ENCODE peak calls at places on chromosomes 5 and 9, in eight cellular contexts. One of them, this sample, is unnamed.

GRCh38 chr9:93894691-93895079 is 60.5 kb downstream of the BARX1 start:
- DNase-seq in SK-N-SH: peak; percentile 8
- DNase-seq in GM23338: no peak
- DNase-seq in mammary epithelial cell: no peak
- DNase-seq in GM23248: no peak
- DNase-seq in endothelial cell of umbilical vein: no peak
- DNase-seq in PC-9: no peak
- DNase-seq in fibroblast of lung: no peak
- DNase-seq in this sample: no peak

GRCh38 chr9:115553082-115553481 is 435.1 kb upstream of the TNC start:
- DNase-seq in SK-N-SH: no peak
- DNase-seq in GM23338: peak; percentile 81
- DNase-seq in mammary epithelial cell: no peak
- DNase-seq in GM23248: peak; percentile 2
- DNase-seq in endothelial cell of umbilical vein: no peak
- DNase-seq in PC-9: no peak
- DNase-seq in fibroblast of lung: no peak
- DNase-seq in this sample: peak; percentile 5

GRCh38 chr9:4315582-4316215 is 15.8 kb upstream of the GLIS3 start:
- DNase-seq in SK-N-SH: peak; percentile 76
- DNase-seq in GM23338: peak; percentile 89
- DNase-seq in mammary epithelial cell: peak; percentile 50
- DNase-seq in GM23248: peak; percentile 80
- DNase-seq in endothelial cell of umbilical vein: peak; percentile 85
- DNase-seq in PC-9: peak; percentile 64
- DNase-seq in fibroblast of lung: peak; percentile 77
- DNase-seq in this sample: peak; percentile 49

GRCh38 chr5:22541037-22541436 is 312.1 kb downstream of the CDH12 start:
- DNase-seq in SK-N-SH: no peak
- DNase-seq in GM23338: no peak
- DNase-seq in mammary epithelial cell: no peak
- DNase-seq in GM23248: no peak
- DNase-seq in endothelial cell of umbilical vein: no peak
- DNase-seq in PC-9: no peak
- DNase-seq in fibroblast of lung: no peak
- DNase-seq in this sample: no peak

GRCh38 chr5:10626473-10627013 is 62.7 kb downstream of the ANKRD33B start:
- DNase-seq in SK-N-SH: no peak
- DNase-seq in GM23338: no peak
- DNase-seq in mammary epithelial cell: no peak
- DNase-seq in GM23248: no peak
- DNase-seq in endothelial cell of umbilical vein: no peak
- DNase-seq in PC-9: no peak
- DNase-seq in fibroblast of lung: peak; percentile 78
- DNase-seq in this sample: no peak

GRCh38 chr9:23555849-23556248 is 270.2 kb downstream of the ELAVL2 start:
- DNase-seq in SK-N-SH: no peak
- DNase-seq in GM23338: peak; percentile 17
- DNase-seq in mammary epithelial cell: no peak
- DNase-seq in GM23248: no peak
- DNase-seq in endothelial cell of umbilical vein: no peak
- DNase-seq in PC-9: no peak
- DNase-seq in fibroblast of lung: no peak
- DNase-seq in this sample: peak; percentile 3

GRCh38 chr5:134794136-134794535 is 35.6 kb downstream of the DDX46 start:
- DNase-seq in SK-N-SH: no peak
- DNase-seq in GM23338: no peak
- DNase-seq in mammary epithelial cell: peak; percentile 2
- DNase-seq in GM23248: peak; percentile 3
- DNase-seq in endothelial cell of umbilical vein: peak; percentile 7
- DNase-seq in PC-9: no peak
- DNase-seq in fibroblast of lung: no peak
- DNase-seq in this sample: peak; percentile 33

GRCh38 chr5:41835625-41836024 is 34.6 kb downstream of the OXCT1 start:
- DNase-seq in SK-N-SH: peak; percentile 9
- DNase-seq in GM23338: peak; percentile 2
- DNase-seq in mammary epithelial cell: peak; percentile 72
- DNase-seq in GM23248: peak; percentile 95
- DNase-seq in endothelial cell of umbilical vein: peak; percentile 89
- DNase-seq in PC-9: peak; percentile 27
- DNase-seq in fibroblast of lung: peak; percentile 84
- DNase-seq in this sample: peak; percentile 79

GRCh38 chr5:138603521-138603920 is 28.3 kb upstream of the HSPA9 start:
- DNase-seq in SK-N-SH: no peak
- DNase-seq in GM23338: no peak
- DNase-seq in mammary epithelial cell: peak; percentile 81
- DNase-seq in GM23248: no peak
- DNase-seq in endothelial cell of umbilical vein: no peak
- DNase-seq in PC-9: no peak
- DNase-seq in fibroblast of lung: no peak
- DNase-seq in this sample: no peak

GRCh38 chr9:130043654-130044623 is 950 bp upstream of the FNBP1 start:
- DNase-seq in SK-N-SH: peak; percentile 42
- DNase-seq in GM23338: peak; percentile 62
- DNase-seq in mammary epithelial cell: no peak
- DNase-seq in GM23248: peak; percentile 77
- DNase-seq in endothelial cell of umbilical vein: peak; percentile 74
- DNase-seq in PC-9: no peak
- DNase-seq in fibroblast of lung: peak; percentile 69
- DNase-seq in this sample: peak; percentile 75

GRCh38 chr5:41796061-41796460 is 74.2 kb downstream of the OXCT1 start:
- DNase-seq in SK-N-SH: no peak
- DNase-seq in GM23338: no peak
- DNase-seq in mammary epithelial cell: no peak
- DNase-seq in GM23248: no peak
- DNase-seq in endothelial cell of umbilical vein: peak; percentile 50
- DNase-seq in PC-9: no peak
- DNase-seq in fibroblast of lung: no peak
- DNase-seq in this sample: peak; percentile 41

GRCh38 chr5:107631805-107632362 is 38.9 kb downstream of the EFNA5 start:
- DNase-seq in SK-N-SH: no peak
- DNase-seq in GM23338: no peak
- DNase-seq in mammary epithelial cell: no peak
- DNase-seq in GM23248: no peak
- DNase-seq in endothelial cell of umbilical vein: no peak
- DNase-seq in PC-9: no peak
- DNase-seq in fibroblast of lung: no peak
- DNase-seq in this sample: no peak

GRCh38 chr5:9861664-9862256 is 231.6 kb upstream of the TAS2R1 start:
- DNase-seq in SK-N-SH: peak; percentile 79
- DNase-seq in GM23338: peak; percentile 4
- DNase-seq in mammary epithelial cell: no peak
- DNase-seq in GM23248: peak; percentile 57
- DNase-seq in endothelial cell of umbilical vein: no peak
- DNase-seq in PC-9: no peak
- DNase-seq in fibroblast of lung: no peak
- DNase-seq in this sample: no peak

GRCh38 chr9:7338586-7339281 is 460.8 kb downstream of the DMAC1 start:
- DNase-seq in SK-N-SH: peak; percentile 30
- DNase-seq in GM23338: no peak
- DNase-seq in mammary epithelial cell: no peak
- DNase-seq in GM23248: no peak
- DNase-seq in endothelial cell of umbilical vein: no peak
- DNase-seq in PC-9: no peak
- DNase-seq in fibroblast of lung: no peak
- DNase-seq in this sample: no peak

GRCh38 chr9:128587453-128587852 is 35.1 kb downstream of the SPTAN1 start:
- DNase-seq in SK-N-SH: no peak
- DNase-seq in GM23338: no peak
- DNase-seq in mammary epithelial cell: no peak
- DNase-seq in GM23248: no peak
- DNase-seq in endothelial cell of umbilical vein: no peak
- DNase-seq in PC-9: no peak
- DNase-seq in fibroblast of lung: no peak
- DNase-seq in this sample: no peak

GRCh38 chr5:73438897-73439470 is 9.6 kb downstream of the FOXD1 start:
- DNase-seq in SK-N-SH: no peak
- DNase-seq in GM23338: no peak
- DNase-seq in mammary epithelial cell: no peak
- DNase-seq in GM23248: peak; percentile 26
- DNase-seq in endothelial cell of umbilical vein: no peak
- DNase-seq in PC-9: no peak
- DNase-seq in fibroblast of lung: peak; percentile 28
- DNase-seq in this sample: no peak

GRCh38 chr9:135032041-135032835 is 55.2 kb upstream of the OLFM1 start:
- DNase-seq in SK-N-SH: no peak
- DNase-seq in GM23338: no peak
- DNase-seq in mammary epithelial cell: no peak
- DNase-seq in GM23248: no peak
- DNase-seq in endothelial cell of umbilical vein: no peak
- DNase-seq in PC-9: no peak
- DNase-seq in fibroblast of lung: no peak
- DNase-seq in this sample: no peak

GRCh38 chr5:137995747-137996123 is 37.1 kb downstream of the FAM13B start:
- DNase-seq in SK-N-SH: no peak
- DNase-seq in GM23338: no peak
- DNase-seq in mammary epithelial cell: no peak
- DNase-seq in GM23248: no peak
- DNase-seq in endothelial cell of umbilical vein: no peak
- DNase-seq in PC-9: no peak
- DNase-seq in fibroblast of lung: no peak
- DNase-seq in this sample: no peak

GRCh38 chr5:135442387-135443256 is 4.5 kb downstream of the DCANP1 start:
- DNase-seq in SK-N-SH: no peak
- DNase-seq in GM23338: no peak
- DNase-seq in mammary epithelial cell: no peak
- DNase-seq in GM23248: no peak
- DNase-seq in endothelial cell of umbilical vein: no peak
- DNase-seq in PC-9: no peak
- DNase-seq in fibroblast of lung: no peak
- DNase-seq in this sample: no peak

GRCh38 chr5:124659798-124660197 is 86.6 kb downstream of the ZNF608 start:
- DNase-seq in SK-N-SH: no peak
- DNase-seq in GM23338: peak; percentile 21
- DNase-seq in mammary epithelial cell: no peak
- DNase-seq in GM23248: no peak
- DNase-seq in endothelial cell of umbilical vein: no peak
- DNase-seq in PC-9: no peak
- DNase-seq in fibroblast of lung: no peak
- DNase-seq in this sample: no peak
- H3K79me2 ChIP-seq in SK-N-SH: no peaks in the 10 kb centered on the region
- H3K79me2 ChIP-seq in GM23338: peaks cover 62% of the 10 kb centered on the region
- H3K79me2 ChIP-seq in mammary epithelial cell: peaks cover 34% of the 10 kb centered on the region
- H3K79me2 ChIP-seq in GM23248: no peaks in the 10 kb centered on the region
- H3K79me2 ChIP-seq in endothelial cell of umbilical vein: no peaks in the 10 kb centered on the region
- H3K79me2 ChIP-seq in PC-9: no peaks in the 10 kb centered on the region
- H3K79me2 ChIP-seq in fibroblast of lung: peaks cover 12% of the 10 kb centered on the region
- H3K79me2 ChIP-seq in this sample: peaks cover 25% of the 10 kb centered on the region

GRCh38 chr9:97696823-97697601 is at the start of gene XPA:
- DNase-seq in SK-N-SH: peak; percentile 99
- DNase-seq in GM23338: peak; percentile 97
- DNase-seq in mammary epithelial cell: peak; percentile 92
- DNase-seq in GM23248: peak; percentile 98
- DNase-seq in endothelial cell of umbilical vein: peak; percentile 97
- DNase-seq in PC-9: peak; percentile 99
- DNase-seq in fibroblast of lung: peak; percentile 92
- DNase-seq in this sample: peak; percentile 69

GRCh38 chr9:97695390-97695789 is 1.8 kb downstream of the XPA start:
- DNase-seq in SK-N-SH: no peak
- DNase-seq in GM23338: no peak
- DNase-seq in mammary epithelial cell: no peak
- DNase-seq in GM23248: no peak
- DNase-seq in endothelial cell of umbilical vein: peak; percentile 20
- DNase-seq in PC-9: no peak
- DNase-seq in fibroblast of lung: no peak
- DNase-seq in this sample: no peak

GRCh38 chr9:97698865-97699264 is 1.7 kb upstream of the XPA start:
- DNase-seq in SK-N-SH: no peak
- DNase-seq in GM23338: no peak
- DNase-seq in mammary epithelial cell: no peak
- DNase-seq in GM23248: no peak
- DNase-seq in endothelial cell of umbilical vein: no peak
- DNase-seq in PC-9: no peak
- DNase-seq in fibroblast of lung: no peak
- DNase-seq in this sample: no peak

GRCh38 chr9:97696025-97696822 is 916 bp downstream of the XPA start:
- DNase-seq in SK-N-SH: no peak
- DNase-seq in GM23338: no peak
- DNase-seq in mammary epithelial cell: no peak
- DNase-seq in GM23248: peak; percentile 35
- DNase-seq in endothelial cell of umbilical vein: peak; percentile 69
- DNase-seq in PC-9: no peak
- DNase-seq in fibroblast of lung: peak; percentile 41
- DNase-seq in this sample: peak; percentile 15

DNA sequence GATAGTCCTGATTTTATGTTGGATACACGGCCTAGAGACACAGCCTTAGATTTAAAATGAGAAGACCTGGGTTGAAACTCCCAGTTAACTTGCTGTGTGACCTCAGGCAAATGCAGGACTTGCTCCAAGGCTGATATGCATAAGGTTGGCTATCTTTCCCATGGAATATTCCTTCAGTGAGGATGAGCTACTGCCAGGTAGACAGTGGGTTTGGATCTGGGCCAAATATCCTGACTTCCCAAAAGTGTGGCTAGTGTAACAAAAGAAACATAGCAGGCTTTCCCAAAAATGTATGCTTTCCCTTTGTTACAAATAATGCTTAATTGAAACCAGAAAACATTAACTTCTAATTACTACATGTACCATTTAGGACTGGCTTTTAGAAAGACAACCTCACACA is 697 bp upstream of the XPA start:
- DNase-seq in SK-N-SH: no peak
- DNase-seq in GM23338: no peak
- DNase-seq in mammary epithelial cell: peak; percentile 8
- DNase-seq in GM23248: no peak
- DNase-seq in endothelial cell of umbilical vein: no peak
- DNase-seq in PC-9: no peak
- DNase-seq in fibroblast of lung: no peak
- DNase-seq in this sample: no peak
- H3K27ac ChIP-seq in SK-N-SH: no peak overlapping the region
- H3K27ac ChIP-seq in GM23338: no peak overlapping the region
- H3K27ac ChIP-seq in mammary epithelial cell: no peak overlapping the region
- H3K27ac ChIP-seq in GM23248: no peak overlapping the region
- H3K27ac ChIP-seq in endothelial cell of umbilical vein: no peak overlapping the region
- H3K27ac ChIP-seq in PC-9: peak overlapping the region; percentile 57
- H3K27ac ChIP-seq in fibroblast of lung: no peak overlapping the region
- H3K27ac ChIP-seq in this sample: no peak overlapping the region

GRCh38 chr9:95509851-95510529 is 6.8 kb downstream of the PTCH1 start:
- DNase-seq in SK-N-SH: no peak
- DNase-seq in GM23338: no peak
- DNase-seq in mammary epithelial cell: no peak
- DNase-seq in GM23248: peak; percentile 66
- DNase-seq in endothelial cell of umbilical vein: peak; percentile 40
- DNase-seq in PC-9: no peak
- DNase-seq in fibroblast of lung: no peak
- DNase-seq in this sample: no peak
- H3K79me2 ChIP-seq in SK-N-SH: peaks cover 13% of the 10 kb centered on the region
- H3K79me2 ChIP-seq in GM23338: peaks cover 32% of the 10 kb centered on the region
- H3K79me2 ChIP-seq in mammary epithelial cell: peaks cover 18% of the 10 kb centered on the region
- H3K79me2 ChIP-seq in GM23248: peaks cover 12% of the 10 kb centered on the region
- H3K79me2 ChIP-seq in endothelial cell of umbilical vein: no peaks in the 10 kb centered on the region
- H3K79me2 ChIP-seq in PC-9: peaks cover 23% of the 10 kb centered on the region
- H3K79me2 ChIP-seq in fibroblast of lung: peaks cover 5% of the 10 kb centered on the region
- H3K79me2 ChIP-seq in this sample: no peaks in the 10 kb centered on the region

DNA sequence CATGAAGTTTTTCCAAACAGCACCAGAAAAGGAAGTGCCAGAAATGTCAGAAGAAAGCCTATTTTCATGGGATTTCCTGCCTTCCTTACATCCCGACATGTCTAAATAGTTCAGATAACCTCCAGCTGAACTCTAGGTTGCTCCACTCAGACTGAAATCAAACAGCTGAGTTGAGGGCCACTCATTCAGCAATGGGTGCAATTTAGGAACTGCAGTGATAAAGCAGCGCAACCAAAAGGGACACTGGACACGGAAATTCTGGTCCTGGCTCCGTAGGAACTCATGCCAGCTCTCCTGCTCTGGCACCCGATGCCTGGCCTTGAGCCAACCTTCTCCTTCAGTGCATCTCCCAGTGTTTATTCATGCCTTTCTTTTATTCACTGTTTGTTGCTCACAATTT is 127.1 kb downstream of the PDE4D start:
- DNase-seq in SK-N-SH: peak; percentile 7
- DNase-seq in GM23338: no peak
- DNase-seq in mammary epithelial cell: no peak
- DNase-seq in GM23248: no peak
- DNase-seq in endothelial cell of umbilical vein: peak; percentile 79
- DNase-seq in PC-9: no peak
- DNase-seq in fibroblast of lung: peak; percentile 41
- DNase-seq in this sample: no peak
- H3K27ac ChIP-seq in SK-N-SH: peak overlapping the region; percentile 46
- H3K27ac ChIP-seq in GM23338: no peak overlapping the region
- H3K27ac ChIP-seq in mammary epithelial cell: peak overlapping the region; percentile 97
- H3K27ac ChIP-seq in GM23248: no peak overlapping the region
- H3K27ac ChIP-seq in endothelial cell of umbilical vein: peak overlapping the region; percentile 86
- H3K27ac ChIP-seq in PC-9: no peak overlapping the region
- H3K27ac ChIP-seq in fibroblast of lung: no peak overlapping the region
- H3K27ac ChIP-seq in this sample: no peak overlapping the region

This sample was measured in astrocyte.